ENCODE peak calls at places on chromosomes 5 and 9, in six cellular contexts. R is adrenal gland, T is astrocyte, M is AG10803, E is cardiac fibroblast, H is kidney epithelial cell. C is an unnamed sample.

GRCh38 chr9:95381243-95381642 is 63.7 kb upstream of the FANCC start:
- DNase-seq in R (no peak), T (peak; percentile 81), M (peak; percentile 41), E (peak; percentile 79), H (no peak), C (peak; percentile 66)

GRCh38 chr5:56415356-56415765 is 182.2 kb upstream of the ANKRD55 start:
- DNase-seq in R (peak; percentile 27), T (peak; percentile 66), M (peak; percentile 84), E (peak; percentile 67), H (no peak), C (peak; percentile 92)

GRCh38 chr5:178100774-178101173 is 12.6 kb upstream of the N4BP3 start:
- DNase-seq in R (no peak), T (no peak), M (no peak), E (no peak), H (no peak), C (no peak)

GRCh38 chr9:2026181-2026580 is 11.0 kb downstream of the SMARCA2 start:
- DNase-seq in R (no peak), T (no peak), M (no peak), E (no peak), H (no peak), C (no peak)

GRCh38 chr9:132094314-132094791 is 14.7 kb upstream of the MED27 start:
- DNase-seq in R (no peak), T (peak; percentile 90), M (peak; percentile 73), E (peak; percentile 73), H (peak; percentile 19), C (peak; percentile 63)

GRCh38 chr5:111548312-111548930 is 36.1 kb upstream of the STARD4 start:
- DNase-seq in R (no peak), T (no peak), M (no peak), E (no peak), H (no peak), C (no peak)

GRCh38 chr9:116490321-116490720 is 196.8 kb upstream of the TRIM32 start:
- DNase-seq in R (no peak), T (no peak), M (no peak), E (peak; percentile 62), H (peak; percentile 18), C (peak; percentile 50)

GRCh38 chr9:123353984-123354591 is 1.9 kb upstream of the CRB2 start:
- DNase-seq in R (peak; percentile 51), T (no peak), M (peak; percentile 45), E (peak; percentile 56), H (no peak), C (peak; percentile 66)

GRCh38 chr9:8331507-8331906 is 531.9 kb upstream of the DMAC1 start:
- DNase-seq in R (no peak), T (no peak), M (no peak), E (no peak), H (no peak), C (no peak)

GRCh38 chr9:132006657-132007370 is 72.9 kb downstream of the MED27 start:
- DNase-seq in R (no peak), T (peak; percentile 57), M (peak; percentile 70), E (peak; percentile 51), H (no peak), C (peak; percentile 91)

GRCh38 chr5:113071401-113071800 is 94.8 kb downstream of the DCP2 start:
- DNase-seq in R (no peak), T (no peak), M (no peak), E (no peak), H (no peak), C (no peak)

DNA sequence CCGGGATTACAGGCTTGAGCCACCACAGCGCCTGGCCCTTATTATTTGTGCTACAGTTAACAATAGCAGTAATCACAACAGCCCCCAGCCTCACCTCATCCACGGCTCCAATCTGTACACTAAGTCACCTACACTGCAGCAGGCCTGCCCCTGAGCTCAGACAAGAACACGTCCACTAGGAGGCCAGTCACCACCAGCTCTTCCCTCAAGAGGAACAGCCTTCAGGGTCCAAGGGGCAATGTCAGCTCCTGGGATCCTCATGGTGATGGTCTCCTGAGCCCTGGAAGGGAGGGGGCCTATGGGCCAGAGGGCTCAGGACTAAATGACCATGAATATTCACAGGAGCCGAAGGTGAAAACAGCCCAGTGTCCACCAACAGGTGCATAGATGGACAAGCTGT is 67.7 kb downstream of the VAV2 start:
- DNase-seq in R (no peak), T (no peak), M (no peak), E (no peak), H (no peak), C (no peak)
- TF ChIP-seq CTCF in R (no peak), T (no peak), M (no peak), E (no peak), H (no peak), C (peak; percentile 14)

GRCh38 chr5:74199005-74199404 is 441.5 kb downstream of the ENC1 start:
- DNase-seq in R (no peak), T (no peak), M (peak; percentile 61), E (no peak), H (no peak), C (no peak)
- H3K4me3 ChIP-seq in R (no peak overlapping the region), T (no peak overlapping the region), M (no peak overlapping the region), E (no peak overlapping the region), H (no peak overlapping the region), C (no peak overlapping the region)

DNA sequence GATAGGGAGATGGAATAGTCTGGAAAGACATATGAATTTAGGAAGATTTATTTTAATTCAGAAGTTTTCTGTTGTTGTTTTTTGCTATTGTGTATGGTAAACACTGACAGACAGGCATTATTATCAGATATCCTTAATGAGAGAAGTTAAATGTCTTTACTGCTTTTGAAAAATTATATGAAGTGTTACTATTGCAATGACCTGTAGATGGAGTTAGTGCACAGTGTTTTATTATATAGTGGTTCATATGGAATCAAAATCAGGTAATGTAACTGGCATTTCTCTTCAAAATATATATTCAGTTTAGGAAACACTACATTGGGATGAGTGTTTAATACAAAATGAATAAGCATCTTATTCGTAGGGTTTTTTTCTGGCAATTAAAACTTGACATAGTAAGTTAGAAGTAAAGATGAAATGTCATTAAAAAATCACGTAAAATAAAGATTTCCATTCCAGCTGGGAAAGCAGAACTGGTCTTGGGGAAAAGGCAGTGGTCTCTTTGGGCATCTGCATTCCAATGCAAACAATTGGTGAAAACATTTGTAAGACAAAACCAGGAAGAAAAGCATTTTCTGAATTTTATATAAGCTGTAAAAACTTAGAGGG is 3.9 kb downstream of the GABRA1 start:
- DNase-seq in R (no peak), T (no peak), M (no peak), E (peak; percentile 17), H (no peak), C (peak; percentile 5)
- TF ChIP-seq CTCF in R (no peak), T (peak; percentile 15), M (no peak), E (peak; percentile 28), H (peak; percentile 10), C (peak; percentile 33)

DNA sequence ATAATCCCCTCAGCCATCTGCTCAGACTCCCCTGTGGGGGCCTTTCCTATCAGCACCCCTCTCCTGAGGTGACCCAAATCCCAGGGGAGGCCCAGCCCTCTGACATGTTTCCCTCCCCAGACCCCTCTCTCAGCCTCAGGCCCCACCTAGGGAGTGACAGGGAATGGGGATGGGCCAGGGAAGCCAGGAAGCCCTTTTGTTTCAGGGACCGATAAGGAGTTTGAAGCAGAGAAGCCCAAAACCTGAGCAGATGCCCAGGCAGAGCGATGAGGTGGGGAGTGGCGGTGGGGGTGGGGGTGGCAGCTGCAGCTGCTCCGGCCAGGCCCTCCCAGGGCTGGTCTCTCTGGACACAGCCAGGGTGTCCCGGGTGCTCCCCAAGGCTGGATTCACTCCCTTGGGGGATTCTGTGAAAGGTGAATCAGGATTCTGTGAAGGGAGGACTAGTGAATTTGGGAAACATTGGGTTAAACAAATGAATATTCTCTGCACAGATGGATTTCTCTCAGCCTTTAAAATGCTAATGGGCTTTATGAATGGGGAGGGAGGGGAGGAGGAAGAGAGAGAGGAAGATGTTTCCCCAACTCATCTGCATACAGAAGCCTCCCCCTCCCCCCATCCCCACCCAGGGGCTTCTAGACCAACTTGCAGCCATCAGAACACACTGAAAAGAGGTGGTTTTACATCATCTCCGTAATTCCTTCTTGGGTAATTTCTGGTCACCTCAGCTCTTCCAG is 17.4 kb downstream of the AKNA start:
- DNase-seq in R (no peak), T (no peak), M (no peak), E (no peak), H (no peak), C (no peak)
- H3K4me3 ChIP-seq in R (no peak overlapping the region), T (no peak overlapping the region), M (no peak overlapping the region), E (no peak overlapping the region), H (no peak overlapping the region), C (no peak overlapping the region)

C was measured in choroid plexus epithelial cell.